ENCODE peak calls at places on chromosome 19, in ten cellular contexts. One of them, this sample, is unnamed.

GRCh38 chr19:42219812-42220750 is at the start of gene ZNF526:
- DNase-seq in stimulated activated CD8-positive, alpha-beta memory T cell treated with anti-CD3 and anti-CD28 coated beads, Interleukin-2, amount 100 ng/mL, for 48 hours: peak
- DNase-seq in MV-4-11: peak
- DNase-seq in pancreas: peak
- DNase-seq in EL: peak
- DNase-seq in NCI-H1105 treated with DMSO at 0.1 percent for 48 hours: peak
- DNase-seq in NCI-H1092: peak
- DNase-seq in H9: peak
- DNase-seq in memory B cell: peak
- DNase-seq in neural crest cell: peak
- DNase-seq in this sample: peak

GRCh38 chr19:17751103-17751911 is at the start of gene FCHO1:
- DNase-seq in NCI-H1105 treated with DMSO at 0.1 percent for 48 hours: no peak
- DNase-seq in EL: no peak
- DNase-seq in neural crest cell: no peak
- DNase-seq in pancreas: no peak
- DNase-seq in memory B cell: peak
- DNase-seq in NCI-H1092: no peak
- DNase-seq in H9: no peak
- DNase-seq in stimulated activated CD8-positive, alpha-beta memory T cell treated with anti-CD3 and anti-CD28 coated beads, Interleukin-2, amount 100 ng/mL, for 48 hours: peak
- DNase-seq in MV-4-11: peak
- DNase-seq in this sample: no peak

GRCh38 chr19:27805848-27806247 is 1407.1 kb downstream of the UQCRFS1 start:
- DNase-seq in stimulated activated CD8-positive, alpha-beta memory T cell treated with anti-CD3 and anti-CD28 coated beads, Interleukin-2, amount 100 ng/mL, for 48 hours: no peak
- DNase-seq in memory B cell: no peak
- DNase-seq in NCI-H1105 treated with DMSO at 0.1 percent for 48 hours: no peak
- DNase-seq in NCI-H1092: no peak
- DNase-seq in neural crest cell: no peak
- DNase-seq in EL: no peak
- DNase-seq in pancreas: no peak
- DNase-seq in H9: peak
- DNase-seq in MV-4-11: no peak
- DNase-seq in this sample: no peak

GRCh38 chr19:45071969-45072790 is 4.1 kb downstream of the ZNF296 start:
- DNase-seq in EL: no peak
- DNase-seq in pancreas: no peak
- DNase-seq in NCI-H1092: no peak
- DNase-seq in memory B cell: no peak
- DNase-seq in stimulated activated CD8-positive, alpha-beta memory T cell treated with anti-CD3 and anti-CD28 coated beads, Interleukin-2, amount 100 ng/mL, for 48 hours: no peak
- DNase-seq in neural crest cell: no peak
- DNase-seq in NCI-H1105 treated with DMSO at 0.1 percent for 48 hours: no peak
- DNase-seq in MV-4-11: no peak
- DNase-seq in H9: peak
- DNase-seq in this sample: no peak

GRCh38 chr19:29708553-29709439 is 6.3 kb downstream of the C19orf12 start:
- DNase-seq in MV-4-11: no peak
- DNase-seq in NCI-H1105 treated with DMSO at 0.1 percent for 48 hours: no peak
- DNase-seq in memory B cell: no peak
- DNase-seq in neural crest cell: no peak
- DNase-seq in H9: no peak
- DNase-seq in stimulated activated CD8-positive, alpha-beta memory T cell treated with anti-CD3 and anti-CD28 coated beads, Interleukin-2, amount 100 ng/mL, for 48 hours: no peak
- DNase-seq in EL: no peak
- DNase-seq in NCI-H1092: no peak
- DNase-seq in pancreas: no peak
- DNase-seq in this sample: no peak

GRCh38 chr19:49654581-49654980 is 11.1 kb downstream of the IRF3 start:
- DNase-seq in memory B cell: no peak
- DNase-seq in NCI-H1092: no peak
- DNase-seq in NCI-H1105 treated with DMSO at 0.1 percent for 48 hours: no peak
- DNase-seq in MV-4-11: no peak
- DNase-seq in neural crest cell: no peak
- DNase-seq in stimulated activated CD8-positive, alpha-beta memory T cell treated with anti-CD3 and anti-CD28 coated beads, Interleukin-2, amount 100 ng/mL, for 48 hours: no peak
- DNase-seq in EL: no peak
- DNase-seq in H9: no peak
- DNase-seq in pancreas: no peak
- DNase-seq in this sample: no peak

GRCh38 chr19:55117063-55117635 is 288 bp downstream of the PPP1R12C start:
- DNase-seq in memory B cell: no peak
- DNase-seq in pancreas: peak
- DNase-seq in stimulated activated CD8-positive, alpha-beta memory T cell treated with anti-CD3 and anti-CD28 coated beads, Interleukin-2, amount 100 ng/mL, for 48 hours: no peak
- DNase-seq in H9: no peak
- DNase-seq in NCI-H1092: no peak
- DNase-seq in NCI-H1105 treated with DMSO at 0.1 percent for 48 hours: no peak
- DNase-seq in neural crest cell: no peak
- DNase-seq in EL: no peak
- DNase-seq in MV-4-11: no peak
- DNase-seq in this sample: no peak

GRCh38 chr19:8396185-8396562 is 6.0 kb downstream of the RAB11B start:
- DNase-seq in memory B cell: no peak
- DNase-seq in neural crest cell: no peak
- DNase-seq in stimulated activated CD8-positive, alpha-beta memory T cell treated with anti-CD3 and anti-CD28 coated beads, Interleukin-2, amount 100 ng/mL, for 48 hours: no peak
- DNase-seq in EL: no peak
- DNase-seq in NCI-H1092: no peak
- DNase-seq in NCI-H1105 treated with DMSO at 0.1 percent for 48 hours: no peak
- DNase-seq in MV-4-11: no peak
- DNase-seq in H9: no peak
- DNase-seq in pancreas: peak
- DNase-seq in this sample: no peak

GRCh38 chr19:39074205-39074692 is 9.9 kb upstream of the ACP7 start:
- DNase-seq in memory B cell: no peak
- DNase-seq in NCI-H1092: no peak
- DNase-seq in EL: no peak
- DNase-seq in NCI-H1105 treated with DMSO at 0.1 percent for 48 hours: no peak
- DNase-seq in H9: no peak
- DNase-seq in stimulated activated CD8-positive, alpha-beta memory T cell treated with anti-CD3 and anti-CD28 coated beads, Interleukin-2, amount 100 ng/mL, for 48 hours: no peak
- DNase-seq in neural crest cell: no peak
- DNase-seq in MV-4-11: no peak
- DNase-seq in pancreas: no peak
- DNase-seq in this sample: no peak

GRCh38 chr19:55460670-55461258 is 678 bp downstream of the ISOC2 start:
- DNase-seq in pancreas: peak
- DNase-seq in neural crest cell: peak
- DNase-seq in H9: peak
- DNase-seq in stimulated activated CD8-positive, alpha-beta memory T cell treated with anti-CD3 and anti-CD28 coated beads, Interleukin-2, amount 100 ng/mL, for 48 hours: peak
- DNase-seq in memory B cell: no peak
- DNase-seq in MV-4-11: peak
- DNase-seq in EL: peak
- DNase-seq in NCI-H1105 treated with DMSO at 0.1 percent for 48 hours: peak
- DNase-seq in NCI-H1092: no peak
- DNase-seq in this sample: peak

GRCh38 chr19:43798546-43799409 is 3.5 kb downstream of the LYPD5 start:
- DNase-seq in EL: peak
- DNase-seq in H9: peak
- DNase-seq in neural crest cell: no peak
- DNase-seq in NCI-H1105 treated with DMSO at 0.1 percent for 48 hours: no peak
- DNase-seq in memory B cell: no peak
- DNase-seq in pancreas: peak
- DNase-seq in MV-4-11: no peak
- DNase-seq in NCI-H1092: no peak
- DNase-seq in stimulated activated CD8-positive, alpha-beta memory T cell treated with anti-CD3 and anti-CD28 coated beads, Interleukin-2, amount 100 ng/mL, for 48 hours: peak
- DNase-seq in this sample: peak

GRCh38 chr19:15297416-15298224 is 34.7 kb downstream of the BRD4 start:
- DNase-seq in NCI-H1092: no peak
- DNase-seq in stimulated activated CD8-positive, alpha-beta memory T cell treated with anti-CD3 and anti-CD28 coated beads, Interleukin-2, amount 100 ng/mL, for 48 hours: no peak
- DNase-seq in NCI-H1105 treated with DMSO at 0.1 percent for 48 hours: no peak
- DNase-seq in MV-4-11: peak
- DNase-seq in pancreas: peak
- DNase-seq in memory B cell: no peak
- DNase-seq in EL: peak
- DNase-seq in neural crest cell: no peak
- DNase-seq in H9: no peak
- DNase-seq in this sample: peak

GRCh38 chr19:1266818-1267440 is 2.2 kb upstream of the CIRBP start:
- DNase-seq in H9: peak
- DNase-seq in NCI-H1092: no peak
- DNase-seq in memory B cell: peak
- DNase-seq in stimulated activated CD8-positive, alpha-beta memory T cell treated with anti-CD3 and anti-CD28 coated beads, Interleukin-2, amount 100 ng/mL, for 48 hours: peak
- DNase-seq in neural crest cell: peak
- DNase-seq in EL: peak
- DNase-seq in pancreas: peak
- DNase-seq in MV-4-11: peak
- DNase-seq in NCI-H1105 treated with DMSO at 0.1 percent for 48 hours: peak
- DNase-seq in this sample: peak

GRCh38 chr19:6865849-6866248 is 21.5 kb upstream of the ADGRE1 start:
- DNase-seq in NCI-H1105 treated with DMSO at 0.1 percent for 48 hours: no peak
- DNase-seq in pancreas: no peak
- DNase-seq in H9: no peak
- DNase-seq in MV-4-11: no peak
- DNase-seq in NCI-H1092: no peak
- DNase-seq in EL: no peak
- DNase-seq in memory B cell: no peak
- DNase-seq in stimulated activated CD8-positive, alpha-beta memory T cell treated with anti-CD3 and anti-CD28 coated beads, Interleukin-2, amount 100 ng/mL, for 48 hours: no peak
- DNase-seq in neural crest cell: no peak
- DNase-seq in this sample: no peak

GRCh38 chr19:38162632-38163031 is 61.4 kb downstream of the DPF1 start:
- DNase-seq in NCI-H1105 treated with DMSO at 0.1 percent for 48 hours: no peak
- DNase-seq in memory B cell: no peak
- DNase-seq in NCI-H1092: no peak
- DNase-seq in neural crest cell: no peak
- DNase-seq in pancreas: no peak
- DNase-seq in stimulated activated CD8-positive, alpha-beta memory T cell treated with anti-CD3 and anti-CD28 coated beads, Interleukin-2, amount 100 ng/mL, for 48 hours: no peak
- DNase-seq in H9: no peak
- DNase-seq in EL: no peak
- DNase-seq in MV-4-11: no peak
- DNase-seq in this sample: no peak

GRCh38 chr19:4537953-4538600 is 1.8 kb downstream of the LRG1 start:
- DNase-seq in memory B cell: no peak
- DNase-seq in stimulated activated CD8-positive, alpha-beta memory T cell treated with anti-CD3 and anti-CD28 coated beads, Interleukin-2, amount 100 ng/mL, for 48 hours: no peak
- DNase-seq in NCI-H1105 treated with DMSO at 0.1 percent for 48 hours: peak
- DNase-seq in MV-4-11: no peak
- DNase-seq in H9: peak
- DNase-seq in pancreas: no peak
- DNase-seq in neural crest cell: no peak
- DNase-seq in EL: no peak
- DNase-seq in NCI-H1092: no peak
- DNase-seq in this sample: no peak

GRCh38 chr19:38514812-38515633 is 81.5 kb downstream of the RYR1 start:
- DNase-seq in neural crest cell: peak
- DNase-seq in NCI-H1105 treated with DMSO at 0.1 percent for 48 hours: peak
- DNase-seq in H9: peak
- DNase-seq in stimulated activated CD8-positive, alpha-beta memory T cell treated with anti-CD3 and anti-CD28 coated beads, Interleukin-2, amount 100 ng/mL, for 48 hours: peak
- DNase-seq in NCI-H1092: peak
- DNase-seq in EL: peak
- DNase-seq in memory B cell: peak
- DNase-seq in MV-4-11: peak
- DNase-seq in pancreas: peak
- DNase-seq in this sample: peak

GRCh38 chr19:38867176-38867780 is 10.8 kb downstream of the RINL start:
- DNase-seq in NCI-H1105 treated with DMSO at 0.1 percent for 48 hours: no peak
- DNase-seq in neural crest cell: no peak
- DNase-seq in H9: no peak
- DNase-seq in NCI-H1092: no peak
- DNase-seq in EL: no peak
- DNase-seq in MV-4-11: no peak
- DNase-seq in memory B cell: no peak
- DNase-seq in stimulated activated CD8-positive, alpha-beta memory T cell treated with anti-CD3 and anti-CD28 coated beads, Interleukin-2, amount 100 ng/mL, for 48 hours: no peak
- DNase-seq in pancreas: no peak
- DNase-seq in this sample: no peak

GRCh38 chr19:1136201-1136600 is 32.4 kb downstream of the GPX4 start:
- DNase-seq in H9: no peak
- DNase-seq in pancreas: no peak
- DNase-seq in memory B cell: no peak
- DNase-seq in NCI-H1092: no peak
- DNase-seq in MV-4-11: no peak
- DNase-seq in EL: no peak
- DNase-seq in NCI-H1105 treated with DMSO at 0.1 percent for 48 hours: no peak
- DNase-seq in stimulated activated CD8-positive, alpha-beta memory T cell treated with anti-CD3 and anti-CD28 coated beads, Interleukin-2, amount 100 ng/mL, for 48 hours: no peak
- DNase-seq in neural crest cell: no peak
- DNase-seq in this sample: peak

GRCh38 chr19:18901503-18901890 is 5.5 kb upstream of the CERS1 start:
- DNase-seq in neural crest cell: no peak
- DNase-seq in EL: no peak
- DNase-seq in memory B cell: no peak
- DNase-seq in stimulated activated CD8-positive, alpha-beta memory T cell treated with anti-CD3 and anti-CD28 coated beads, Interleukin-2, amount 100 ng/mL, for 48 hours: no peak
- DNase-seq in NCI-H1105 treated with DMSO at 0.1 percent for 48 hours: no peak
- DNase-seq in H9: no peak
- DNase-seq in NCI-H1092: no peak
- DNase-seq in pancreas: no peak
- DNase-seq in MV-4-11: no peak
- DNase-seq in this sample: no peak

GRCh38 chr19:36489920-36490415 is 607 bp upstream of the ZNF566 start:
- DNase-seq in NCI-H1092: peak
- DNase-seq in stimulated activated CD8-positive, alpha-beta memory T cell treated with anti-CD3 and anti-CD28 coated beads, Interleukin-2, amount 100 ng/mL, for 48 hours: no peak
- DNase-seq in pancreas: no peak
- DNase-seq in H9: peak
- DNase-seq in EL: peak
- DNase-seq in neural crest cell: peak
- DNase-seq in NCI-H1105 treated with DMSO at 0.1 percent for 48 hours: peak
- DNase-seq in MV-4-11: peak
- DNase-seq in memory B cell: peak
- DNase-seq in this sample: peak

GRCh38 chr19:2274937-2275535 is 6.9 kb downstream of the PEAK3 start:
- DNase-seq in NCI-H1092: peak
- DNase-seq in EL: peak
- DNase-seq in stimulated activated CD8-positive, alpha-beta memory T cell treated with anti-CD3 and anti-CD28 coated beads, Interleukin-2, amount 100 ng/mL, for 48 hours: no peak
- DNase-seq in pancreas: peak
- DNase-seq in memory B cell: no peak
- DNase-seq in MV-4-11: peak
- DNase-seq in neural crest cell: peak
- DNase-seq in NCI-H1105 treated with DMSO at 0.1 percent for 48 hours: peak
- DNase-seq in H9: peak
- DNase-seq in this sample: no peak

GRCh38 chr19:2763687-2764086 is 19.4 kb downstream of the SGTA start:
- DNase-seq in H9: no peak
- DNase-seq in NCI-H1092: no peak
- DNase-seq in MV-4-11: no peak
- DNase-seq in neural crest cell: no peak
- DNase-seq in stimulated activated CD8-positive, alpha-beta memory T cell treated with anti-CD3 and anti-CD28 coated beads, Interleukin-2, amount 100 ng/mL, for 48 hours: no peak
- DNase-seq in memory B cell: no peak
- DNase-seq in pancreas: no peak
- DNase-seq in NCI-H1105 treated with DMSO at 0.1 percent for 48 hours: no peak
- DNase-seq in EL: no peak
- DNase-seq in this sample: no peak

GRCh38 chr19:45125360-45125759 is 32.4 kb downstream of the PPP1R37 start:
- DNase-seq in stimulated activated CD8-positive, alpha-beta memory T cell treated with anti-CD3 and anti-CD28 coated beads, Interleukin-2, amount 100 ng/mL, for 48 hours: no peak
- DNase-seq in memory B cell: no peak
- DNase-seq in pancreas: no peak
- DNase-seq in MV-4-11: no peak
- DNase-seq in NCI-H1105 treated with DMSO at 0.1 percent for 48 hours: no peak
- DNase-seq in NCI-H1092: no peak
- DNase-seq in neural crest cell: no peak
- DNase-seq in EL: no peak
- DNase-seq in H9: no peak
- DNase-seq in this sample: no peak

GRCh38 chr19:5343848-5344247 is 3.2 kb upstream of the PTPRS start:
- DNase-seq in memory B cell: no peak
- DNase-seq in pancreas: no peak
- DNase-seq in NCI-H1105 treated with DMSO at 0.1 percent for 48 hours: no peak
- DNase-seq in NCI-H1092: no peak
- DNase-seq in H9: no peak
- DNase-seq in neural crest cell: no peak
- DNase-seq in MV-4-11: no peak
- DNase-seq in EL: peak
- DNase-seq in stimulated activated CD8-positive, alpha-beta memory T cell treated with anti-CD3 and anti-CD28 coated beads, Interleukin-2, amount 100 ng/mL, for 48 hours: no peak
- DNase-seq in this sample: no peak

GRCh38 chr19:45358213-45358792 is 12.1 kb downstream of the ERCC2 start:
- DNase-seq in H9: no peak
- DNase-seq in neural crest cell: no peak
- DNase-seq in NCI-H1105 treated with DMSO at 0.1 percent for 48 hours: no peak
- DNase-seq in stimulated activated CD8-positive, alpha-beta memory T cell treated with anti-CD3 and anti-CD28 coated beads, Interleukin-2, amount 100 ng/mL, for 48 hours: no peak
- DNase-seq in NCI-H1092: no peak
- DNase-seq in memory B cell: no peak
- DNase-seq in MV-4-11: no peak
- DNase-seq in EL: no peak
- DNase-seq in pancreas: no peak
- DNase-seq in this sample: no peak

GRCh38 chr19:14127176-14127575 is 9.2 kb downstream of the ASF1B start:
- DNase-seq in stimulated activated CD8-positive, alpha-beta memory T cell treated with anti-CD3 and anti-CD28 coated beads, Interleukin-2, amount 100 ng/mL, for 48 hours: no peak
- DNase-seq in neural crest cell: no peak
- DNase-seq in EL: no peak
- DNase-seq in H9: no peak
- DNase-seq in NCI-H1105 treated with DMSO at 0.1 percent for 48 hours: no peak
- DNase-seq in NCI-H1092: no peak
- DNase-seq in MV-4-11: no peak
- DNase-seq in memory B cell: no peak
- DNase-seq in pancreas: no peak
- DNase-seq in this sample: no peak

GRCh38 chr19:50332264-50333038 is 3.3 kb upstream of the KCNC3 start:
- DNase-seq in neural crest cell: no peak
- DNase-seq in EL: no peak
- DNase-seq in NCI-H1105 treated with DMSO at 0.1 percent for 48 hours: no peak
- DNase-seq in H9: peak
- DNase-seq in memory B cell: no peak
- DNase-seq in stimulated activated CD8-positive, alpha-beta memory T cell treated with anti-CD3 and anti-CD28 coated beads, Interleukin-2, amount 100 ng/mL, for 48 hours: no peak
- DNase-seq in MV-4-11: peak
- DNase-seq in NCI-H1092: no peak
- DNase-seq in pancreas: no peak
- DNase-seq in this sample: no peak

This sample was measured in NCI-H510A treated with DMSO at 0.1 percent for 48 hours.